ENCODE peak calls at places on chromosome 19, in ten cellular contexts. H, Q, C, M, V, U, X, J, Z and D are unnamed samples.

GRCh38 chr19:10748924-10749434 is 31.1 kb downstream of the DNM2 start:
- DNase-seq in H (peak), Q (no peak), C (no peak), M (peak), V (peak), U (no peak), X (no peak), J (peak), Z (no peak), D (no peak)

GRCh38 chr19:18915639-18916038 is 3.5 kb downstream of the COPE start:
- DNase-seq in H (peak), Q (no peak), C (peak), M (peak), V (no peak), U (no peak), X (peak), J (peak), Z (no peak), D (no peak)

GRCh38 chr19:533485-534058 is 2.0 kb downstream of the CDC34 start:
- DNase-seq in H (no peak), Q (no peak), C (no peak), M (no peak), V (no peak), U (no peak), X (no peak), J (no peak), Z (no peak), D (no peak)

GRCh38 chr19:38735257-38735686 is 9.0 kb downstream of the CAPN12 start:
- DNase-seq in H (peak), Q (no peak), C (no peak), M (peak), V (peak), U (no peak), X (no peak), J (no peak), Z (no peak), D (peak)

GRCh38 chr19:55095260-55096060 is 19.8 kb downstream of the EPS8L1 start:
- DNase-seq in H (no peak), Q (no peak), C (no peak), M (no peak), V (no peak), U (no peak), X (no peak), J (no peak), Z (no peak), D (no peak)

GRCh38 chr19:7670150-7670784 is 1.4 kb downstream of the RETN start:
- DNase-seq in H (no peak), Q (no peak), C (no peak), M (no peak), V (peak), U (no peak), X (no peak), J (peak), Z (no peak), D (no peak)

GRCh38 chr19:42098781-42099180 is 22.8 kb downstream of the ZNF574 start:
- DNase-seq in H (no peak), Q (no peak), C (no peak), M (no peak), V (no peak), U (no peak), X (no peak), J (no peak), Z (no peak), D (no peak)

GRCh38 chr19:8831832-8832131 is 322 bp downstream of the ZNF558 start:
- DNase-seq in H (no peak), Q (no peak), C (no peak), M (no peak), V (no peak), U (no peak), X (no peak), J (no peak), Z (no peak), D (no peak)

GRCh38 chr19:5013761-5014160 is 44.8 kb downstream of the KDM4B start:
- DNase-seq in H (peak), Q (no peak), C (no peak), M (no peak), V (no peak), U (no peak), X (no peak), J (no peak), Z (no peak), D (no peak)

GRCh38 chr19:29326351-29326750 is 113.4 kb upstream of the UQCRFS1 start:
- DNase-seq in H (no peak), Q (no peak), C (no peak), M (no peak), V (no peak), U (peak), X (no peak), J (no peak), Z (no peak), D (no peak)

GRCh38 chr19:39264306-39265290 is 3.6 kb upstream of the IFNL2 start:
- DNase-seq in H (no peak), Q (no peak), C (no peak), M (no peak), V (peak), U (peak), X (no peak), J (peak), Z (no peak), D (no peak)

GRCh38 chr19:37466277-37466797 is 907 bp downstream of the ZNF569 start:
- DNase-seq in H (no peak), Q (no peak), C (no peak), M (peak), V (no peak), U (no peak), X (peak), J (no peak), Z (no peak), D (no peak)

GRCh38 chr19:16330368-16330801 is 5.8 kb downstream of the KLF2 start:
- DNase-seq in H (peak), Q (no peak), C (peak), M (peak), V (peak), U (peak), X (peak), J (peak), Z (no peak), D (peak)

GRCh38 chr19:45782820-45783785 is 813 bp upstream of the DMPK start:
- DNase-seq in H (no peak), Q (no peak), C (peak), M (no peak), V (no peak), U (no peak), X (peak), J (peak), Z (no peak), D (no peak)
- H3K4me3 ChIP-seq in H (no peak), Q (peak), C (peak), M (no peak), V (peak), U (no peak), X (peak), J (peak), Z (no peak), D (no peak)

GRCh38 chr19:44740351-44740824 is 8.1 kb upstream of the BCL3 start:
- DNase-seq in H (no peak), Q (no peak), C (no peak), M (no peak), V (no peak), U (no peak), X (no peak), J (no peak), Z (no peak), D (no peak)

GRCh38 chr19:44738603-44739585 is 9.6 kb upstream of the BCL3 start:
- DNase-seq in H (peak), Q (no peak), C (no peak), M (peak), V (no peak), U (no peak), X (no peak), J (no peak), Z (no peak), D (no peak)

GRCh38 chr19:44738161-44738535 is 10.4 kb upstream of the BCL3 start:
- DNase-seq in H (no peak), Q (no peak), C (no peak), M (no peak), V (no peak), U (no peak), X (no peak), J (no peak), Z (no peak), D (no peak)

GRCh38 chr19:44735011-44735410 is 13.5 kb upstream of the BCL3 start:
- DNase-seq in H (peak), Q (no peak), C (no peak), M (no peak), V (no peak), U (no peak), X (no peak), J (no peak), Z (no peak), D (no peak)

GRCh38 chr19:44737238-44738160 is 11.0 kb upstream of the BCL3 start:
- DNase-seq in H (no peak), Q (no peak), C (no peak), M (no peak), V (no peak), U (no peak), X (peak), J (no peak), Z (peak), D (no peak)
- H3K4me3 ChIP-seq in H (no peak), Q (no peak), C (no peak), M (no peak), V (no peak), U (no peak), X (no peak), J (no peak), Z (no peak), D (no peak)

GRCh38 chr19:23415034-23415433 is 19.8 kb upstream of the ZNF91 start:
- DNase-seq in H (peak), Q (no peak), C (no peak), M (peak), V (no peak), U (no peak), X (no peak), J (no peak), Z (no peak), D (no peak)
- H3K4me3 ChIP-seq in H (no peak), Q (peak), C (no peak), M (peak), V (peak), U (no peak), X (no peak), J (no peak), Z (peak), D (no peak)

DNA sequence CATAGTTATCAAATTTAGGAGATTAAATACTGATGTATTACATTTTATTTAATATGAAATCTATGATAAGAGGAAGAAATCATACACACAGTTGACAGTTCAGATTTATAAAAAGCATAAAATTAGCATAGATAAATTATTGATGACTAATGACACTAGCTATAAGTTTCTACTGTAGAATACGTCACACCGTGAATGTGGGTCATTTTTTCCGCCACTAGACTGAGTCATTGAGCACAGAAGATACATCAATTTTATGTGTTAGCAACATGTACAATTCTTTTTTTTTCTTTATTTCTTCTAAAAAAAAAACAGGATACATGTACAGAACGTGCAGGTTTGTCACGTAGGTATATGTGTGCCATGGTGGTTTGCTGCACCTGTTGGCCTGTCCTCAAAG is 22.2 kb downstream of the AP2S1 start:
- DNase-seq in H (no peak), Q (no peak), C (peak), M (no peak), V (no peak), U (no peak), X (peak), J (peak), Z (no peak), D (no peak)
- H3K4me3 ChIP-seq in H (no peak), Q (no peak), C (no peak), M (no peak), V (no peak), U (no peak), X (no peak), J (no peak), Z (no peak), D (no peak)

DNA sequence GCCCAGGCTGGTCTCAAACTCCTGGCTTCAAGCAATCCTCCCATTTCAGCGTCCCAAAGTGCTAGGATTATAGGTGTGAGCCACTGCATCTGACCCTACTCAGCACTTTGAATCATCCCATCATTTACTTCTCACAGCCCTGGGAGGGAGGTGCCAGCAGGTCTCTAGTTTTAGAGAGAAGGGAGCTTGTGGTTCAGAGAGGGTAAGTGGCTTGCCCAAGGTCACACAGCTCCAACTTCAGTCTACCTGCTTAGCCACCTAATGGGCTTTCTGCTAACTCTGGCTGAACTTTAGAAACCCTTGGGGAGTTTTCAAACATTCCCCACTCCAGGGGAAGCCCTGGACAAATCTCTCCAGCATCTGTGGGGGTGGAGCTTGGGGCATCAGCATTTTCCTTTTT is 18.3 kb downstream of the CACNA1A start:
- DNase-seq in H (no peak), Q (no peak), C (no peak), M (no peak), V (no peak), U (no peak), X (no peak), J (no peak), Z (no peak), D (no peak)
- H3K4me3 ChIP-seq in H (no peak), Q (no peak), C (no peak), M (no peak), V (no peak), U (no peak), X (no peak), J (no peak), Z (no peak), D (no peak)

GRCh38 chr19:34793562-34793961 is 20.5 kb upstream of the ZNF599 start:
- DNase-seq in H (no peak), Q (no peak), C (no peak), M (no peak), V (no peak), U (peak), X (no peak), J (no peak), Z (no peak), D (no peak)
- H3K4me3 ChIP-seq in H (no peak), Q (no peak), C (no peak), M (no peak), V (no peak), U (no peak), X (no peak), J (peak), Z (no peak), D (no peak)

GRCh38 chr19:14349426-14349825 is 31.8 kb upstream of the ADGRE5 start:
- DNase-seq in H (no peak), Q (no peak), C (no peak), M (no peak), V (no peak), U (no peak), X (no peak), J (no peak), Z (no peak), D (no peak)

GRCh38 chr19:14346279-14346678 is 35.0 kb upstream of the ADGRE5 start:
- DNase-seq in H (no peak), Q (no peak), C (no peak), M (no peak), V (no peak), U (no peak), X (no peak), J (no peak), Z (no peak), D (no peak)

GRCh38 chr19:14350302-14350701 is 30.9 kb upstream of the ADGRE5 start:
- DNase-seq in H (peak), Q (no peak), C (no peak), M (no peak), V (no peak), U (no peak), X (no peak), J (no peak), Z (no peak), D (no peak)

GRCh38 chr19:14350866-14351265 is 30.4 kb upstream of the ADGRE5 start:
- DNase-seq in H (no peak), Q (no peak), C (no peak), M (no peak), V (no peak), U (no peak), X (no peak), J (no peak), Z (no peak), D (no peak)

DNA sequence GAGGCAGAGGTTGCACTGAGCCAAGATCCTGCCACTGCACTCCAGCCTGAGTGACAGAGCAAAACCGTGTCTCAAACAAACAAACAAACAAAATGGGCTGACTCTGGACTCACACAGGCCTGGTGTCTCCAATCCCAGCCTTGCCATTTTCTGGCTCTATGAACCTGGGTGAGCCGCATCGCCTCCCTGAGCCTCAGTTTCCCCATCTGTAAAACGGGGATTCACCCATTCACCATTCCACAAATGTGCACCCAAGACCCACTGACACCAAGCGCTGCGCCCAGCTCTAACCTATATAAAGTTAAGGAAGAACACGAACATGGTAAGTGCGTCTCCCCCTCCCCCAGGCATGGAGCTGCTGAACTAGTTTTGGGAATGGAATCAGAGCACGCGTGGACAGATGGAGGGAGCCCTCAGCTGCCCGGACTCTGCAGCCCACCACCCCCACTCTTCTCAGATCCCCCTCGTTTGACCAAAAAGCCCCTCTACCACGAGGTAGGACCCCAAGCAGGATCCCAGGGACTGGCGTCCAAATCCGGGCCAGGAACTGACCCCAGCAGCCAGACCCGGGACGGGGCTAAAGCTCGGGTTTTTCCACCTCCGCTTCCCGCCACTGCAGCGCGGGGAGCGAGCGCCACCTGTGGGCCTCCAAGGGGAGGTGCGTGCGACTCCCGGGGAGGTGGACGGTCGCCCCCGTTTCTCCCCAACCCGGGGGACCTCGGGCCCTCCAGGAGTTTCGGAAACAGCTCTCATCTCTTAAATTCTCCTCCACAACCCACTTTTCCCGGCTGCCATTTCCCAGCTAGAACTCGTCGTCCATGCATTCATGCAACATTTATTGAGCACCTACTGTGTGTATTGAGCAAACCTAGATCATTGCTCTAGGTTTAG is 33.0 kb upstream of the ADGRE5 start:
- DNase-seq in H (peak), Q (no peak), C (peak), M (peak), V (peak), U (peak), X (peak), J (peak), Z (no peak), D (peak)
- H3K4me3 ChIP-seq in H (no peak), Q (peak), C (no peak), M (no peak), V (peak), U (no peak), X (peak), J (peak), Z (peak), D (peak)

DNA sequence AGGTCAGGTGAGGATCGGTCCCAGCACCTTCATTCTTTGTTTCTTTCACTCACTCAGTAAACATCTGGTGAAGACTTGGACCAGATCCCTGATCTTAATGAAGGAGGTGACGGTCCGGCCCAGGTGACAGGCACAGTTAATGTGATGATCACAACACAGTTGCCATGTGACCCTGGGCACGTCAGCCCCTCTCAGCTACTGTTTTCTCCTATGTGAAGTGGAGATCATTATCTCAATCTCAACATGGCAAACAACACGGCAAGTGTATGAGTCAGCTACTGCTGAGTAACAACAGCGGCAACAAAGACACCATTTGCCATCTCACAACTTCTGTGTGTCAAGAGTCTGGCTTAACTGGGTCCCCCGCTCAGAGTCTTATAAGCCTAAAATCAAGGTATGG is 74.6 kb downstream of the GNG7 start:
- DNase-seq in H (no peak), Q (no peak), C (peak), M (no peak), V (no peak), U (no peak), X (peak), J (peak), Z (no peak), D (no peak)
- H3K4me3 ChIP-seq in H (no peak), Q (no peak), C (no peak), M (no peak), V (no peak), U (no peak), X (no peak), J (no peak), Z (no peak), D (no peak)

GRCh38 chr19:35266149-35266903 is 2.4 kb upstream of the USF2 start:
- DNase-seq in H (no peak), Q (peak), C (no peak), M (peak), V (peak), U (peak), X (no peak), J (no peak), Z (no peak), D (no peak)
- H3K4me3 ChIP-seq in H (no peak), Q (peak), C (peak), M (no peak), V (peak), U (no peak), X (peak), J (peak), Z (peak), D (no peak)

GRCh38 chr19:2239771-2240770 is 3.4 kb downstream of the SF3A2 start:
- DNase-seq in H (no peak), Q (no peak), C (peak), M (no peak), V (no peak), U (no peak), X (peak), J (peak), Z (peak), D (peak)

GRCh38 chr19:2239173-2239572 is 2.5 kb downstream of the SF3A2 start:
- DNase-seq in H (no peak), Q (no peak), C (no peak), M (no peak), V (no peak), U (no peak), X (no peak), J (no peak), Z (no peak), D (no peak)

GRCh38 chr19:2242811-2243210 is 6.2 kb downstream of the SF3A2 start:
- DNase-seq in H (no peak), Q (no peak), C (no peak), M (no peak), V (no peak), U (no peak), X (no peak), J (no peak), Z (no peak), D (no peak)

GRCh38 chr19:2242092-2242537 is 5.5 kb downstream of the SF3A2 start:
- DNase-seq in H (peak), Q (no peak), C (no peak), M (no peak), V (no peak), U (no peak), X (no peak), J (no peak), Z (no peak), D (no peak)

GRCh38 chr19:2240881-2241760 is 4.5 kb downstream of the SF3A2 start:
- DNase-seq in H (peak), Q (no peak), C (no peak), M (no peak), V (peak), U (no peak), X (peak), J (peak), Z (no peak), D (no peak)
- H3K4me3 ChIP-seq in H (no peak), Q (no peak), C (peak), M (no peak), V (peak), U (no peak), X (peak), J (peak), Z (no peak), D (peak)